ENCODE peak calls at places on chromosomes 11 and 22, in eight cellular contexts. V, G, M, K, I, B, S and Z are unnamed samples. For H3K4me1 and H3K9me3, the result is how much of the 10 kb centered on the place peaks cover.

GRCh38 chr11:110857885-110858555 is 145.8 kb upstream of the ARHGAP20 start:
- DNase-seq in V (peak), G (no peak), M (peak), K (no peak), I (no peak), B (no peak), S (no peak), Z (no peak)

GRCh38 chr11:123246749-123247497 is 51.9 kb upstream of the CLMP start:
- DNase-seq in V (peak), G (peak), M (peak), K (peak), I (peak), B (peak), S (peak), Z (peak)

GRCh38 chr11:34558211-34558610 is 44.6 kb upstream of the ELF5 start:
- DNase-seq in V (peak), G (no peak), M (no peak), K (no peak), I (no peak), B (no peak), S (no peak), Z (no peak)

GRCh38 chr11:61701298-61701993 is 21.3 kb downstream of the DAGLA start:
- DNase-seq in V (peak), G (no peak), M (no peak), K (no peak), I (no peak), B (no peak), S (no peak), Z (no peak)

GRCh38 chr22:24807284-24807950 is 1.4 kb downstream of the SGSM1 start:
- DNase-seq in V (no peak), G (no peak), M (no peak), K (no peak), I (peak), B (peak), S (no peak), Z (no peak)

GRCh38 chr11:8336356-8337114 is 72.9 kb upstream of the LMO1 start:
- DNase-seq in V (peak), G (no peak), M (no peak), K (no peak), I (no peak), B (no peak), S (no peak), Z (peak)

GRCh38 chr22:25495286-25495685 is 69.2 kb upstream of the GRK3 start:
- DNase-seq in V (no peak), G (no peak), M (no peak), K (no peak), I (no peak), B (no peak), S (no peak), Z (peak)

GRCh38 chr11:115439385-115439784 is 64.8 kb downstream of the CADM1 start:
- DNase-seq in V (no peak), G (no peak), M (no peak), K (no peak), I (no peak), B (no peak), S (no peak), Z (no peak)

GRCh38 chr11:99739464-99740089 is 718.8 kb downstream of the CNTN5 start:
- DNase-seq in V (peak), G (no peak), M (no peak), K (no peak), I (no peak), B (no peak), S (no peak), Z (no peak)

GRCh38 chr11:103114836-103115235 is 5.6 kb downstream of the DYNC2H1 start:
- DNase-seq in V (no peak), G (no peak), M (no peak), K (no peak), I (no peak), B (no peak), S (no peak), Z (no peak)

GRCh38 chr22:38782402-38783094 is 11.4 kb downstream of the DNAL4 start:
- DNase-seq in V (no peak), G (no peak), M (no peak), K (no peak), I (no peak), B (no peak), S (no peak), Z (no peak)

GRCh38 chr11:48063424-48063978 is 83.1 kb downstream of the PTPRJ start:
- DNase-seq in V (peak), G (no peak), M (no peak), K (no peak), I (no peak), B (peak), S (no peak), Z (no peak)

GRCh38 chr11:77966338-77966737 is 28.1 kb downstream of the INTS4 start:
- DNase-seq in V (no peak), G (no peak), M (no peak), K (no peak), I (no peak), B (no peak), S (no peak), Z (no peak)

GRCh38 chr11:102794382-102794781 is 3.6 kb downstream of the MMP1 start:
- DNase-seq in V (peak), G (no peak), M (no peak), K (no peak), I (no peak), B (no peak), S (no peak), Z (no peak)

GRCh38 chr11:94768602-94769511 is 701 bp downstream of the AMOTL1 start:
- DNase-seq in V (peak), G (no peak), M (peak), K (peak), I (peak), B (peak), S (no peak), Z (peak)

GRCh38 chr11:44247508-44247907 is 62.4 kb downstream of the ALX4 start:
- DNase-seq in V (no peak), G (no peak), M (no peak), K (no peak), I (no peak), B (no peak), S (no peak), Z (no peak)

GRCh38 chr11:1784761-1785650 is 21.3 kb upstream of the CTSD start:
- DNase-seq in V (no peak), G (no peak), M (no peak), K (no peak), I (no peak), B (no peak), S (no peak), Z (no peak)

GRCh38 chr11:30143098-30143705 is 87.6 kb upstream of the FSHB start:
- DNase-seq in V (peak), G (no peak), M (no peak), K (no peak), I (no peak), B (no peak), S (peak), Z (no peak)

GRCh38 chr11:91093141-91093540 is 870.3 kb upstream of the CHORDC1 start:
- DNase-seq in V (no peak), G (no peak), M (no peak), K (no peak), I (no peak), B (no peak), S (no peak), Z (no peak)

GRCh38 chr11:46188017-46188416 is 66.8 kb upstream of the PHF21A start:
- DNase-seq in V (no peak), G (no peak), M (no peak), K (no peak), I (no peak), B (no peak), S (no peak), Z (no peak)

GRCh38 chr11:111259871-111260270 is 14.3 kb downstream of the POU2AF2 start:
- DNase-seq in V (peak), G (no peak), M (no peak), K (no peak), I (no peak), B (no peak), S (no peak), Z (no peak)

GRCh38 chr22:48920776-48921241 is 906.9 kb downstream of the BRD1 start:
- DNase-seq in V (no peak), G (no peak), M (peak), K (no peak), I (no peak), B (no peak), S (no peak), Z (no peak)

GRCh38 chr11:16986434-16987204 is 27.6 kb downstream of the PLEKHA7 start:
- DNase-seq in V (peak), G (peak), M (peak), K (peak), I (no peak), B (no peak), S (peak), Z (peak)

GRCh38 chr11:83827940-83828554 is 541.9 kb upstream of the CCDC90B start:
- DNase-seq in V (peak), G (no peak), M (no peak), K (no peak), I (no peak), B (no peak), S (peak), Z (no peak)

GRCh38 chr11:64654958-64655541 is 64.0 kb downstream of the SLC22A12 start:
- DNase-seq in V (no peak), G (no peak), M (no peak), K (no peak), I (no peak), B (no peak), S (no peak), Z (no peak)

GRCh38 chr11:9091044-9091936 is at the start of gene SCUBE2:
- DNase-seq in V (no peak), G (no peak), M (no peak), K (no peak), I (no peak), B (no peak), S (no peak), Z (no peak)

GRCh38 chr11:98621767-98622166 is 399.0 kb upstream of the CNTN5 start:
- DNase-seq in V (no peak), G (no peak), M (no peak), K (no peak), I (no peak), B (no peak), S (no peak), Z (no peak)

GRCh38 chr11:14980854-14981253 is 8.7 kb upstream of the CALCA start:
- DNase-seq in V (peak), G (no peak), M (no peak), K (no peak), I (no peak), B (no peak), S (no peak), Z (no peak)

GRCh38 chr11:117143390-117143789 is 697 bp upstream of the PAFAH1B2 start:
- DNase-seq in V (peak), G (no peak), M (peak), K (peak), I (peak), B (peak), S (peak), Z (no peak)

GRCh38 chr22:40524392-40525249 is 111.9 kb downstream of the MRTFA start:
- DNase-seq in V (peak), G (no peak), M (no peak), K (no peak), I (no peak), B (no peak), S (no peak), Z (no peak)

GRCh38 chr22:21919526-21920307 is 32.9 kb downstream of the PPM1F start:
- DNase-seq in V (no peak), G (no peak), M (no peak), K (no peak), I (no peak), B (no peak), S (no peak), Z (no peak)

GRCh38 chr11:112844530-112844929 is 116.7 kb upstream of the NCAM1 start:
- DNase-seq in V (no peak), G (no peak), M (no peak), K (no peak), I (peak), B (no peak), S (no peak), Z (no peak)

DNA sequence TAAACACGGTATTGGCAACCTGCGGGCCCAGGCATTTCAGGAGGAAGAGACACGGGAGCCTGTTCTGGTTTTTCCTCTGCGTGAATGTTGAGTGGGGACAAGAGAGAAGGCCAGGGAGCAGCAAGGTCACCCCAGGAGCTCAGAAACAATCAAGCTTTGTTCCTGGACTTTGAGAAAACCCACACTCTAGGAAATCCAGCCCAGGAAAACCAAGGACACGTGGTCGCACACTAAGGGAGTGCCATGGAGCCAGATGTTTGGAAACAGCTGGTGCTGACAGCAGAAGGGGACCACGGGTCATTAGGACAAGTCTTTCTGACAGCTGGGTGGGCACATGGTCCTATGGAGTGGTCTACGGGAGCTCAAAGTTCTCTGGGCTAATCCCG is 44.1 kb downstream of the MYH9 start:
- DNase-seq in V (no peak), G (no peak), M (peak), K (no peak), I (no peak), B (no peak), S (no peak), Z (no peak)
- H3K4me1 ChIP-seq in V (under half), G (half or more), M (half or more), K (under half), I (half or more), B (under half), S (half or more), Z (under half)

DNA sequence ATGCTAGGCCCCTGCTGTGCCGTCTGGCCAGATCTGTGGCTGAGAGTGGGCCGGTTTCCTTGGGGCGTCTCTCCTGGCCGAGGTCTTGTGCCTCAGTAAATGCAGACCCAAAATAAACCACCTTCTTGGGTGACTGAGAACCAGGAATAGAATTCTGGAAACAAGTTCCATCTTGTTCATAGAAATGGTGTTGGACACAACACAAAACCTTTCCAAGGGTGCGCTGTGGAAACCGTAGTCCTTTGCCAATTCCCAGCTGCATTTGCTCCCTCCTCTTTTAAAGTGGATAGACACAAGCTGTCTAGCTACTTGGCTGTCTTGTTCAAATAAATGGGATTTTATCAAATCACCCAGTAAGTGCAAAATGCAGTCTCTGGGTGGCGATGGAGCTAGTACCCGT is 300.2 kb downstream of the SHANK2 start:
- DNase-seq in V (no peak), G (no peak), M (no peak), K (no peak), I (no peak), B (no peak), S (no peak), Z (no peak)
- H3K9me3 ChIP-seq in V (under half), G (under half), M (under half), K (under half), I (under half), B (under half), S (under half), Z (under half)

GRCh38 chr22:37273126-37273845 is 9.0 kb upstream of the CYTH4 start:
- DNase-seq in V (peak), G (no peak), M (no peak), K (no peak), I (no peak), B (no peak), S (no peak), Z (peak)

GRCh38 chr22:37275622-37276021 is 6.7 kb upstream of the CYTH4 start:
- DNase-seq in V (no peak), G (no peak), M (no peak), K (no peak), I (no peak), B (no peak), S (no peak), Z (no peak)

GRCh38 chr22:37274380-37274862 is 7.9 kb upstream of the CYTH4 start:
- DNase-seq in V (no peak), G (no peak), M (peak), K (no peak), I (peak), B (peak), S (no peak), Z (peak)

GRCh38 chr22:37275134-37275533 is 7.2 kb upstream of the CYTH4 start:
- DNase-seq in V (no peak), G (no peak), M (no peak), K (no peak), I (no peak), B (no peak), S (no peak), Z (peak)

GRCh38 chr22:37273846-37274225 is 8.5 kb upstream of the CYTH4 start:
- DNase-seq in V (no peak), G (no peak), M (no peak), K (no peak), I (no peak), B (no peak), S (no peak), Z (no peak)
- H3K4me1 ChIP-seq in V (under half), G (under half), M (under half), K (under half), I (under half), B (under half), S (under half), Z (under half)

DNA sequence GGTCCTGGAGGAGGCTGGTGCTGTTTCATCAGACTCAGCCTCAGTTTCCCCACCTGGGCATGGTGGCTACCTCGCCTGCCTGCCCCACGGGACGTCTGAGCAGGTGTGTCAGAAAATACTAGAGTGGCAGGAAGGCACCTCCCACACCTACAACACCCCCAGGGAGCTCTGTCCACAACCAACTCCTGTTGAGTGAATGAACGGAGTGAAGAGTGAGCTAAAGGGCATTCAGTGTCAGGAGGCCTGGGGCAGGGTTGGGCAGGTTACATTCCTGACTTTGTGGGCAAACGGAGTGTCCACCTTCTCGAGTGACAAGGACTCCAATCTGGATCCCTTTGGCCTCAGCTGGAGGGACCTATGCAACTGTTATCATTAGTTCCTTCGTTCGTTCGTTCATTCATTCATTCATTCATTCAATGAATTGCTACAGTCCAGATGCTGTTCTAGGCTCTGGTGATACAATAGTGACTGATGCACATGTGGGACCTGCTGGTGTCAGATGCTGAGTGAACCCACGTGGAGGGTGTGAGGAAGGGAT is 195.2 kb downstream of the CTTN start:
- DNase-seq in V (no peak), G (no peak), M (no peak), K (no peak), I (no peak), B (no peak), S (no peak), Z (no peak)
- H3K9me3 ChIP-seq in V (under half), G (under half), M (under half), K (under half), I (under half), B (under half), S (under half), Z (under half)

GRCh38 chr11:35584321-35584720 is 33.9 kb upstream of the FJX1 start:
- DNase-seq in V (peak), G (no peak), M (no peak), K (no peak), I (no peak), B (no peak), S (no peak), Z (no peak)
- H3K4me1 ChIP-seq in V (half or more), G (under half), M (under half), K (under half), I (under half), B (under half), S (under half), Z (under half)

GRCh38 chr11:70944141-70944540 is 308.2 kb downstream of the SHANK2 start:
- DNase-seq in V (no peak), G (no peak), M (no peak), K (no peak), I (no peak), B (no peak), S (no peak), Z (no peak)
- H3K9me3 ChIP-seq in V (under half), G (under half), M (under half), K (under half), I (under half), B (under half), S (under half), Z (under half)

DNA sequence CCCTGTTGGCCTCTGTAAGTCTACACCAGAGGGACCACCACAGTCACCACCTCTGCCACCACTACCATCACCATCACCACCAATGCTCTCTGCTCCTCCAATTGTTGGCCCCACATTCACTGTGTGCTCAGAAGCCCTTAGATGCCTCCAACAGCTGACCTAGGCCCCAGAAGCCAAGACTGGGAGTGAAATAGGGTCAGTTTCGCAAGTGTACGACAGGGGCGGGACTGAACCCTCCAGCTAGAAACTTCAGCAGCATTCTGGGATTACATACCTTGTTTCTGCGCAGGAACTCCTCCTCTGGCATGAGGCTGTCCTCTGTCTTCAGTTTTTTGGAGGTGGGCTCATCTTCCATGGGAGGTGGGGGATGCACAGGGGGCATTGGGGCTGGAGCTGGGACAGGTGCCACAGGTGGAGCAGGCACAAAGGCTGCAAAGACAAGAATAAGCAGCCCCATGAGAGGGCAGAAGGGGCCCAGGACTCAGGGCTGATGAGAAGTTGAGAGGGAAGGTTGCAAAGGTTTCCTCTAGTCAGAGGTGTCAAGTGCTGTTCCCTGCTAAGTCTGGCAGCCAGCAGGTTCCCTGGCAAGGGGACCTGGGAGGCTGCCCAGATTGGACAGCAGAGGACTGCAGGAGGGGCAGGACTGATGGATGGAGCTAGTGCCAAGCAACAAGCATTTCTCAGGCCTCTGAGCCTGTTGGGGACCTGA is 10.2 kb upstream of the TBC1D10A start:
- DNase-seq in V (no peak), G (no peak), M (no peak), K (no peak), I (peak), B (peak), S (no peak), Z (peak)
- H3K4me1 ChIP-seq in V (under half), G (under half), M (under half), K (under half), I (under half), B (under half), S (under half), Z (under half)

DNA sequence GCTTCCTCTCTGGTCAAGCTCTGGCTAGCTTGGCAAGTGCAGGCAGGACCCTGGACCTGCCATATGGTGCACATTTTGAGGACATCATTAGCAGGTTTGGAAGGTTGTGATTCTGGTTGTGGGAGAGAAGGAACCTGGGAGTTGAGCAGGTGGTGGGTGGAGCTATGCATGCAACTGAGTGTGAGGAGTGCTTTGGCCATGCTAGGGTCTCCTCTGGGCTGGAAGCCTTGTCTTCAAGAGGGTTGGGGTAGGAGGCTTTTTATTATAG is 60.1 kb upstream of the B3GAT1 start:
- DNase-seq in V (no peak), G (no peak), M (no peak), K (no peak), I (no peak), B (no peak), S (no peak), Z (no peak)
- H3K9me3 ChIP-seq in V (under half), G (under half), M (under half), K (under half), I (under half), B (under half), S (under half), Z (under half)

DNA sequence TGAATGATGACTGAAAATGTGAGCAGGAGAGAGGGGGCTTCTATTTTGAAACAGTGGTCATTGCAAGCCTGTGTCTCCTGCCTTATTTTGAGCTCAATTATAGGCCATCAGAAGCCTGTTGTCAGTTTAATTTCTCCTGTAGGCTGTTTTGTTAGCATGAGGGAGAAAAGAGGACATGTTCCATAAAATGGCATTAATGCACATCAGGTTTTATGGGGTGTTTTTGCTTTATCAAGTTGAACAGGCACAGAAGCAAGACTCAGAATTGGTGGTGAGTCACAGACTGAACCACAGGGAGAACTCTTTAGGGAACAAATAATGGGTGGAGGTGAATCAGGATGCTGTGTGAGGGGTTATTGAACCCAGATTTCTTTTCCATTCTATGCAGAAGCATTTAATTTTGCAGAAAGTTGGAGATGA is 129.1 kb downstream of the PARVA start:
- DNase-seq in V (no peak), G (no peak), M (no peak), K (no peak), I (no peak), B (no peak), S (no peak), Z (no peak)
- H3K4me1 ChIP-seq in V (under half), G (under half), M (half or more), K (under half), I (under half), B (under half), S (under half), Z (under half)